ENCODE peak calls at places on chromosome X, in five cellular contexts. One of them, this sample, is unnamed.

GRCh38 chrX:152072236-152072635 is 66.1 kb downstream of the MAGEA10 start:
- DNase-seq in endothelial cell: no peak
- DNase-seq in cardiac fibroblast: peak
- DNase-seq in foreskin keratinocyte: peak
- DNase-seq in heart right ventricle: no peak
- DNase-seq in this sample: peak

GRCh38 chrX:19673334-19674040 is 158.2 kb upstream of the MAP3K15 start:
- DNase-seq in foreskin keratinocyte: peak
- DNase-seq in endothelial cell: no peak
- DNase-seq in heart right ventricle: peak
- DNase-seq in cardiac fibroblast: peak
- DNase-seq in this sample: peak

GRCh38 chrX:1465261-1466231 is 12.8 kb upstream of the ASMTL start:
- DNase-seq in foreskin keratinocyte: peak
- DNase-seq in heart right ventricle: no peak
- DNase-seq in endothelial cell: no peak
- DNase-seq in cardiac fibroblast: peak
- DNase-seq in this sample: no peak

GRCh38 chrX:119062750-119063374 is 9.9 kb upstream of the CT47C1 start:
- DNase-seq in endothelial cell: no peak
- DNase-seq in foreskin keratinocyte: no peak
- DNase-seq in cardiac fibroblast: peak
- DNase-seq in heart right ventricle: no peak
- DNase-seq in this sample: no peak

GRCh38 chrX:13121020-13121419 is 76.6 kb upstream of the FAM9C start:
- DNase-seq in endothelial cell: no peak
- DNase-seq in cardiac fibroblast: no peak
- DNase-seq in foreskin keratinocyte: no peak
- DNase-seq in heart right ventricle: no peak
- DNase-seq in this sample: no peak

GRCh38 chrX:55187281-55187680 is 32.9 kb upstream of the PAGE5 start:
- DNase-seq in foreskin keratinocyte: peak
- DNase-seq in endothelial cell: no peak
- DNase-seq in heart right ventricle: no peak
- DNase-seq in cardiac fibroblast: no peak
- DNase-seq in this sample: no peak

GRCh38 chrX:118251251-118251650 is 94.7 kb upstream of the WDR44 start:
- DNase-seq in cardiac fibroblast: peak
- DNase-seq in endothelial cell: no peak
- DNase-seq in heart right ventricle: no peak
- DNase-seq in foreskin keratinocyte: peak
- DNase-seq in this sample: no peak

GRCh38 chrX:46446727-46447378 is 98.4 kb downstream of the ZNF674 start:
- DNase-seq in cardiac fibroblast: peak
- DNase-seq in endothelial cell: peak
- DNase-seq in heart right ventricle: peak
- DNase-seq in foreskin keratinocyte: peak
- DNase-seq in this sample: peak

GRCh38 chrX:31547816-31548215 is 476.0 kb upstream of the FTHL17 start:
- DNase-seq in foreskin keratinocyte: no peak
- DNase-seq in endothelial cell: no peak
- DNase-seq in heart right ventricle: no peak
- DNase-seq in cardiac fibroblast: no peak
- DNase-seq in this sample: no peak

GRCh38 chrX:155900765-155901164 is 19.6 kb downstream of the VAMP7 start:
- DNase-seq in cardiac fibroblast: no peak
- DNase-seq in endothelial cell: no peak
- DNase-seq in foreskin keratinocyte: no peak
- DNase-seq in heart right ventricle: no peak
- DNase-seq in this sample: no peak

GRCh38 chrX:47556045-47556623 is 4.9 kb upstream of the ARAF start:
- DNase-seq in endothelial cell: peak
- DNase-seq in foreskin keratinocyte: peak
- DNase-seq in heart right ventricle: peak
- DNase-seq in cardiac fibroblast: peak
- DNase-seq in this sample: peak

GRCh38 chrX:129772796-129773431 is 6.8 kb upstream of the SASH3 start:
- DNase-seq in endothelial cell: no peak
- DNase-seq in heart right ventricle: peak
- DNase-seq in foreskin keratinocyte: no peak
- DNase-seq in cardiac fibroblast: no peak
- DNase-seq in this sample: no peak

GRCh38 chrX:51158261-51158660 is 174.4 kb upstream of the NUDT10 start:
- DNase-seq in cardiac fibroblast: no peak
- DNase-seq in heart right ventricle: no peak
- DNase-seq in endothelial cell: no peak
- DNase-seq in foreskin keratinocyte: no peak
- DNase-seq in this sample: no peak

GRCh38 chrX:126733874-126734273 is 85.7 kb upstream of the PRR32 start:
- DNase-seq in endothelial cell: no peak
- DNase-seq in cardiac fibroblast: no peak
- DNase-seq in foreskin keratinocyte: no peak
- DNase-seq in heart right ventricle: no peak
- DNase-seq in this sample: no peak

GRCh38 chrX:23621621-23622265 is 45.5 kb upstream of the PRDX4 start:
- DNase-seq in cardiac fibroblast: no peak
- DNase-seq in endothelial cell: no peak
- DNase-seq in heart right ventricle: no peak
- DNase-seq in foreskin keratinocyte: no peak
- DNase-seq in this sample: no peak

GRCh38 chrX:33195698-33196097 is 15.7 kb downstream of the DMD start:
- DNase-seq in heart right ventricle: no peak
- DNase-seq in endothelial cell: no peak
- DNase-seq in cardiac fibroblast: no peak
- DNase-seq in foreskin keratinocyte: no peak
- DNase-seq in this sample: no peak

GRCh38 chrX:103376118-103376978 is at the start of gene BEX3:
- DNase-seq in heart right ventricle: peak
- DNase-seq in endothelial cell: peak
- DNase-seq in cardiac fibroblast: peak
- DNase-seq in foreskin keratinocyte: no peak
- DNase-seq in this sample: peak

GRCh38 chrX:133482345-133483041 is 67.2 kb upstream of the GPC4 start:
- DNase-seq in endothelial cell: no peak
- DNase-seq in heart right ventricle: no peak
- DNase-seq in cardiac fibroblast: no peak
- DNase-seq in foreskin keratinocyte: peak
- DNase-seq in this sample: no peak

GRCh38 chrX:70032797-70033196 is 16.9 kb downstream of the AWAT2 start:
- DNase-seq in heart right ventricle: no peak
- DNase-seq in foreskin keratinocyte: no peak
- DNase-seq in endothelial cell: no peak
- DNase-seq in cardiac fibroblast: no peak
- DNase-seq in this sample: no peak

GRCh38 chrX:151396042-151396826 is 772 bp upstream of the VMA21 start:
- DNase-seq in foreskin keratinocyte: peak
- DNase-seq in heart right ventricle: no peak
- DNase-seq in cardiac fibroblast: peak
- DNase-seq in endothelial cell: no peak
- DNase-seq in this sample: no peak

GRCh38 chrX:151019837-151020236 is 36.7 kb downstream of the HMGB3 start:
- DNase-seq in endothelial cell: no peak
- DNase-seq in foreskin keratinocyte: peak
- DNase-seq in cardiac fibroblast: peak
- DNase-seq in heart right ventricle: no peak
- DNase-seq in this sample: no peak

GRCh38 chrX:136097871-136098805 is 49.2 kb upstream of the FHL1 start:
- DNase-seq in cardiac fibroblast: no peak
- DNase-seq in endothelial cell: no peak
- DNase-seq in foreskin keratinocyte: no peak
- DNase-seq in heart right ventricle: no peak
- DNase-seq in this sample: no peak

GRCh38 chrX:13123857-13124345 is 79.5 kb upstream of the FAM9C start:
- DNase-seq in heart right ventricle: no peak
- DNase-seq in cardiac fibroblast: peak
- DNase-seq in foreskin keratinocyte: no peak
- DNase-seq in endothelial cell: no peak
- DNase-seq in this sample: no peak

GRCh38 chrX:116417968-116418367 is 18.4 kb upstream of the SLC6A14 start:
- DNase-seq in endothelial cell: no peak
- DNase-seq in foreskin keratinocyte: peak
- DNase-seq in heart right ventricle: no peak
- DNase-seq in cardiac fibroblast: peak
- DNase-seq in this sample: no peak

GRCh38 chrX:39167791-39168190 is 366.5 kb downstream of the MID1IP1 start:
- DNase-seq in endothelial cell: no peak
- DNase-seq in heart right ventricle: no peak
- DNase-seq in cardiac fibroblast: no peak
- DNase-seq in foreskin keratinocyte: no peak
- DNase-seq in this sample: no peak

GRCh38 chrX:40021647-40022046 is 76.1 kb downstream of the BCOR start:
- DNase-seq in heart right ventricle: no peak
- DNase-seq in foreskin keratinocyte: no peak
- DNase-seq in cardiac fibroblast: no peak
- DNase-seq in endothelial cell: no peak
- DNase-seq in this sample: no peak

GRCh38 chrX:101677028-101677427 is 17.4 kb upstream of the ARMCX2 start:
- DNase-seq in cardiac fibroblast: no peak
- DNase-seq in endothelial cell: no peak
- DNase-seq in heart right ventricle: no peak
- DNase-seq in foreskin keratinocyte: no peak
- DNase-seq in this sample: no peak

GRCh38 chrX:43971966-43972961 is 926 bp downstream of the NDP start:
- DNase-seq in heart right ventricle: no peak
- DNase-seq in endothelial cell: no peak
- DNase-seq in foreskin keratinocyte: no peak
- DNase-seq in cardiac fibroblast: peak
- DNase-seq in this sample: no peak

GRCh38 chrX:40420899-40421729 is 159.7 kb upstream of the ATP6AP2 start:
- DNase-seq in foreskin keratinocyte: no peak
- DNase-seq in endothelial cell: no peak
- DNase-seq in heart right ventricle: peak
- DNase-seq in cardiac fibroblast: peak
- DNase-seq in this sample: peak

GRCh38 chrX:134572816-134573682 is 85.2 kb downstream of the PLAC1 start:
- DNase-seq in heart right ventricle: no peak
- DNase-seq in endothelial cell: no peak
- DNase-seq in cardiac fibroblast: peak
- DNase-seq in foreskin keratinocyte: peak
- DNase-seq in this sample: no peak

GRCh38 chrX:21207080-21207479 is 167.1 kb upstream of the CNKSR2 start:
- DNase-seq in cardiac fibroblast: no peak
- DNase-seq in endothelial cell: no peak
- DNase-seq in heart right ventricle: no peak
- DNase-seq in foreskin keratinocyte: no peak
- DNase-seq in this sample: no peak

GRCh38 chrX:17833954-17834353 is 27.1 kb downstream of the RAI2 start:
- DNase-seq in foreskin keratinocyte: no peak
- DNase-seq in endothelial cell: no peak
- DNase-seq in cardiac fibroblast: no peak
- DNase-seq in heart right ventricle: no peak
- DNase-seq in this sample: no peak

GRCh38 chrX:17836830-17837229 is 24.3 kb downstream of the RAI2 start:
- DNase-seq in endothelial cell: no peak
- DNase-seq in heart right ventricle: no peak
- DNase-seq in cardiac fibroblast: peak
- DNase-seq in foreskin keratinocyte: no peak
- DNase-seq in this sample: no peak

GRCh38 chrX:17844236-17844635 is 16.9 kb downstream of the RAI2 start:
- DNase-seq in cardiac fibroblast: no peak
- DNase-seq in heart right ventricle: no peak
- DNase-seq in endothelial cell: no peak
- DNase-seq in foreskin keratinocyte: no peak
- DNase-seq in this sample: no peak

GRCh38 chrX:17842769-17843525 is 18.2 kb downstream of the RAI2 start:
- DNase-seq in foreskin keratinocyte: no peak
- DNase-seq in heart right ventricle: no peak
- DNase-seq in cardiac fibroblast: peak
- DNase-seq in endothelial cell: peak
- DNase-seq in this sample: no peak

GRCh38 chrX:17839269-17839668 is 21.8 kb downstream of the RAI2 start:
- DNase-seq in foreskin keratinocyte: no peak
- DNase-seq in cardiac fibroblast: no peak
- DNase-seq in endothelial cell: no peak
- DNase-seq in heart right ventricle: no peak
- DNase-seq in this sample: no peak
- TF ChIP-seq CTCF in foreskin keratinocyte: peak
- TF ChIP-seq CTCF in cardiac fibroblast: peak
- TF ChIP-seq CTCF in endothelial cell: no peak
- TF ChIP-seq CTCF in heart right ventricle: no peak
- TF ChIP-seq CTCF in this sample: no peak

DNA sequence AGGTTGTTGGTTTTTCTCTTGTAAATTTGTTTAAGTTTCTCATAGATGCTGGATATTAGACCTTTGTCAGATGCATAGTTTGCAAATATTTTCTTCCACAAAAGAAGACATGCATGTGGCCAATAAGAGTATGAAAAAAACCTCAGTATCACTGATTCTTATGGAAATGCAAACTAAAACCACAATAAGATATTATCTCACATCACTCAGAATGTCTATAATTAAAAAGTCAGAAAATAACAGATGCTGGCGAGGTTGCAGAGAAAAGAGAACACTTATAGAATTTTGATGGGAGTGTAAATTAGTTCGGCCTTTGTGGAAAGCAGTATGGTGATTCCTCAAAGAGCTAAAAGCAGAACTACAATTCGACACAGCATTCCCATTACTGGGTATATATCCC is 1355.6 kb downstream of the FAM133A start:
- DNase-seq in heart right ventricle: no peak
- DNase-seq in cardiac fibroblast: no peak
- DNase-seq in foreskin keratinocyte: no peak
- DNase-seq in endothelial cell: no peak
- DNase-seq in this sample: no peak
- TF ChIP-seq CTCF in heart right ventricle: no peak
- TF ChIP-seq CTCF in cardiac fibroblast: no peak
- TF ChIP-seq CTCF in foreskin keratinocyte: no peak
- TF ChIP-seq CTCF in endothelial cell: no peak
- TF ChIP-seq CTCF in this sample: no peak

GRCh38 chrX:3550871-3551270 is 162.6 kb downstream of the PRKX start:
- DNase-seq in heart right ventricle: no peak
- DNase-seq in cardiac fibroblast: no peak
- DNase-seq in foreskin keratinocyte: no peak
- DNase-seq in endothelial cell: no peak
- DNase-seq in this sample: no peak

GRCh38 chrX:3550160-3550765 is 163.2 kb downstream of the PRKX start:
- DNase-seq in foreskin keratinocyte: no peak
- DNase-seq in heart right ventricle: no peak
- DNase-seq in cardiac fibroblast: peak
- DNase-seq in endothelial cell: no peak
- DNase-seq in this sample: peak

GRCh38 chrX:3545901-3546300 is 167.5 kb downstream of the PRKX start:
- DNase-seq in foreskin keratinocyte: peak
- DNase-seq in heart right ventricle: no peak
- DNase-seq in endothelial cell: no peak
- DNase-seq in cardiac fibroblast: no peak
- DNase-seq in this sample: no peak

GRCh38 chrX:3549442-3549875 is 164.0 kb downstream of the PRKX start:
- DNase-seq in endothelial cell: no peak
- DNase-seq in foreskin keratinocyte: peak
- DNase-seq in heart right ventricle: peak
- DNase-seq in cardiac fibroblast: peak
- DNase-seq in this sample: peak

GRCh38 chrX:3548743-3549441 is 164.6 kb downstream of the PRKX start:
- DNase-seq in heart right ventricle: no peak
- DNase-seq in cardiac fibroblast: peak
- DNase-seq in endothelial cell: no peak
- DNase-seq in foreskin keratinocyte: peak
- DNase-seq in this sample: no peak
- TF ChIP-seq CTCF in heart right ventricle: peak
- TF ChIP-seq CTCF in cardiac fibroblast: no peak
- TF ChIP-seq CTCF in endothelial cell: no peak
- TF ChIP-seq CTCF in foreskin keratinocyte: peak
- TF ChIP-seq CTCF in this sample: no peak

GRCh38 chrX:85024044-85024443 is 20.4 kb downstream of the APOOL start:
- DNase-seq in cardiac fibroblast: no peak
- DNase-seq in endothelial cell: no peak
- DNase-seq in heart right ventricle: no peak
- DNase-seq in foreskin keratinocyte: no peak
- DNase-seq in this sample: no peak
- TF ChIP-seq CTCF in cardiac fibroblast: no peak
- TF ChIP-seq CTCF in endothelial cell: no peak
- TF ChIP-seq CTCF in heart right ventricle: no peak
- TF ChIP-seq CTCF in foreskin keratinocyte: no peak
- TF ChIP-seq CTCF in this sample: no peak